ENCODE peak calls at places on chromosomes 5 and 9, in seven cellular contexts. V is mammary epithelial cell, N is bronchial epithelial cell, P is GM10248, W is nephron progenitor cell, T is kidney epithelial cell, Y is tibial artery. J is an unnamed sample.

GRCh38 chr5:95836544-95836943 is 14.0 kb upstream of the GLRX start:
- DNase-seq in Y (no peak), W (no peak), T (no peak), V (no peak), N (no peak), P (no peak), J (no peak)

GRCh38 chr5:146390469-146390868 is 51.8 kb downstream of the POU4F3 start:
- DNase-seq in V (no peak), N (no peak), T (no peak), P (no peak), Y (no peak), W (no peak), J (no peak)

GRCh38 chr9:108162664-108163063 is 673.1 kb upstream of the KLF4 start:
- DNase-seq in T (peak), Y (peak), N (peak), V (peak), P (no peak), W (no peak), J (no peak)

GRCh38 chr5:77944757-77945340 is 168.7 kb upstream of the TBCA start:
- DNase-seq in V (no peak), P (no peak), T (no peak), W (no peak), Y (no peak), N (no peak), J (no peak)

GRCh38 chr9:93595861-93596365 is 19.5 kb downstream of the PHF2 start:
- DNase-seq in N (no peak), Y (no peak), P (no peak), T (no peak), V (no peak), W (no peak), J (no peak)

GRCh38 chr5:83551826-83552225 is 80.3 kb downstream of the VCAN start:
- DNase-seq in P (no peak), T (no peak), W (no peak), Y (no peak), V (peak), N (peak), J (no peak)

GRCh38 chr9:98369896-98370295 is 114.4 kb upstream of the TBC1D2 start:
- DNase-seq in V (no peak), P (peak), W (no peak), T (no peak), N (no peak), Y (no peak), J (no peak)

GRCh38 chr9:68546596-68547390 is 6.1 kb upstream of the TMEM252 start:
- DNase-seq in Y (peak), T (no peak), N (no peak), V (no peak), P (peak), W (peak), J (no peak)

GRCh38 chr5:123134653-123135181 is 45.7 kb downstream of the PRDM6 start:
- DNase-seq in T (no peak), P (no peak), V (no peak), W (no peak), Y (no peak), N (no peak), J (no peak)

GRCh38 chr5:75185763-75186162 is 50.9 kb downstream of the ANKRD31 start:
- DNase-seq in Y (no peak), T (no peak), N (peak), V (peak), P (no peak), W (no peak), J (no peak)

GRCh38 chr9:71758277-71758676 is 10.0 kb downstream of the CEMIP2 start:
- DNase-seq in W (no peak), Y (no peak), T (no peak), V (no peak), P (no peak), N (no peak), J (no peak)

GRCh38 chr5:173781826-173782670 is 106.1 kb upstream of the CPEB4 start:
- DNase-seq in V (peak), P (no peak), N (peak), Y (peak), W (no peak), T (peak), J (no peak)

GRCh38 chr9:9299134-9299533 is 1313.7 kb downstream of the PTPRD start:
- DNase-seq in V (no peak), W (no peak), Y (no peak), N (no peak), T (no peak), P (no peak), J (no peak)

GRCh38 chr5:170627271-170627670 is 123.5 kb downstream of the KCNIP1 start:
- DNase-seq in W (no peak), T (no peak), Y (no peak), P (no peak), V (no peak), N (no peak), J (peak)

GRCh38 chr5:39452846-39453245 is 28.1 kb upstream of the DAB2 start:
- DNase-seq in V (no peak), T (no peak), W (no peak), P (no peak), N (no peak), Y (no peak), J (no peak)

GRCh38 chr9:106557996-106558667 is 304.8 kb upstream of the ZNF462 start:
- DNase-seq in P (no peak), T (no peak), Y (no peak), W (no peak), V (no peak), N (no peak), J (no peak)

GRCh38 chr5:38738898-38739743 is 106.7 kb upstream of the OSMR start:
- DNase-seq in Y (no peak), T (no peak), V (peak), N (peak), W (no peak), P (no peak), J (no peak)

GRCh38 chr5:102589661-102590060 is 90.9 kb upstream of the SLCO6A1 start:
- DNase-seq in Y (no peak), W (no peak), N (peak), P (no peak), V (peak), T (no peak), J (no peak)

GRCh38 chr9:34375901-34376595 is 650 bp downstream of the MYORG start:
- DNase-seq in V (peak), T (no peak), Y (peak), P (peak), N (peak), W (peak), J (no peak)

GRCh38 chr5:159132429-159133040 is 32.8 kb upstream of the EBF1 start:
- DNase-seq in V (no peak), P (no peak), N (peak), T (no peak), Y (no peak), W (no peak), J (no peak)

GRCh38 chr5:73853091-73853490 is 227.1 kb downstream of the ARHGEF28 start:
- DNase-seq in P (no peak), V (peak), Y (no peak), W (no peak), N (peak), T (peak), J (no peak)

GRCh38 chr5:41196197-41196596 is 17.1 kb downstream of the C6 start:
- DNase-seq in V (no peak), T (no peak), W (no peak), Y (no peak), P (no peak), N (no peak), J (no peak)

GRCh38 chr5:76325876-76326491 is 77.1 kb upstream of the IQGAP2 start:
- DNase-seq in T (no peak), P (no peak), V (no peak), Y (peak), W (no peak), N (no peak), J (no peak)

GRCh38 chr5:119368238-119368630 is 12.4 kb downstream of the TNFAIP8 start:
- DNase-seq in Y (no peak), N (no peak), W (no peak), P (no peak), T (no peak), V (no peak), J (no peak)

GRCh38 chr5:81420039-81420667 is 26.2 kb upstream of the ACOT12 start:
- DNase-seq in Y (no peak), P (no peak), W (no peak), V (peak), N (peak), T (peak), J (no peak)

DNA sequence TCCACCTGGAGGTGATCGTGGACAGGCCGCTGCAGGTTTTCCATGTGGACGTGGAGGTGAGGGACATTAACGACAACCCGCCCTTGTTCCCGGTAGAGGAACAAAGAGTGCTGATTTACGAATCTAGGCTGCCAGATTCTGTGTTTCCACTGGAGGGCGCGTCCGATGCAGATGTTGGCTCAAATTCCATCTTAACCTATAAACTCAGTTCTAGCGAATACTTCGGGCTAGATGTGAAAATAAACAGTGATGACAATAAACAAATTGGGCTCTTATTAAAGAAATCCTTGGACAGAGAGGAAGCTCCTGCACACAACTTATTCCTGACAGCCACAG is 610 bp downstream of the PCDHA6 start:
- DNase-seq in N (no peak), T (no peak), W (no peak), P (no peak), V (no peak), Y (no peak), J (no peak)
- TF ChIP-seq CTCF in N (no peak), T (no peak), W (peak), P (no peak), V (no peak), Y (no peak), J (peak)

DNA sequence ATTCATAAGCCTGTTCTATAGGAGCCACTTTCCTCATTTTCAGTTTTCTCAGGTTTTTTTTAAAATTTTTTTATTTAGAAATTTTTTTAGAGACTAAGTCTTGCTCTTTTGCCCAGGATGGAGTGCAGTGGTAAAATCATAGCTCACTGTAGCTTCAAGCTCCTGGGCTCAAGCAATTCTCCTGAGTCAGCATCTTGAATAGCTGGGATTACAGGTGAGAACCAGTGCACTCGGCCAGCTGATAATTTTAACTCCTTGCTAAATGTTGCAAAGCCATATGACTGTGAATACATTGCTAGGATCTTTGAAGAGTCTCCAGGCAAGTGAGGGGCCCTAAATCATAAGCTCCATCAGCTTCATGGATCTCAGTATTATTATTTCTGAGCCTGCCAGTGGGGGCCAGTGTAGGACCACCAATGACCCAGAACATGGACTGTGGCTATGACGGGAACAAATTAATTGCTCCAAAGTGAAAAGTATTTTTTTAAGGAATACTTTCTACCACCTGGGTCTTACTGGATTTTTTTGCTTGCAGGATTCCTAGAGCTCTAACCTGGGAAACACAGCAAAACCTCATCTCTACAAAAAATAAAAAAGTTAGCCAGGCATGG is 5.7 kb upstream of the GAPVD1 start:
- DNase-seq in N (no peak), Y (no peak), V (no peak), T (no peak), P (no peak), W (no peak), J (no peak)
- TF ChIP-seq CTCF in N (peak), Y (no peak), V (peak), T (peak), P (peak), W (no peak), J (peak)

DNA sequence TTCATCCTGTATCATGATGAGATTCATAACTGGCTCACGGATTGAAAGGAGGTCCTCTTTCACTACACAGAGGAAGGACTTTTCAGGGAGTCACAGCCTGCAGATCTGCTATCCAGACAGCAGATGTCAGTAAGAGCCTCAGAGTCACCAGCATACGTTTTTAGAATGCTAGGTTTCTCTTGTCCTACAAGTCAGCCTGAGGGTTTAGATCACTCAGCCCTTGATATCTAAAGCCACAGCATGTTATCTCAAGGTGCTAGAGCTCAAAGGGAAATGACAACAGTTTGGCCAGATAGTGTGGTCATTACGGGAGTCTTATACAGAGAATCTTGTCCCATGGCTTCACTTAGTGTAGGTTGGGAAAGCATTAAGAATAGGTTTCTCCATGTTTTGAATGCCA is 30.9 kb upstream of the SLC46A2 start:
- DNase-seq in N (peak), W (peak), Y (no peak), P (no peak), T (no peak), V (peak), J (no peak)
- TF ChIP-seq CTCF in N (peak), W (peak), Y (peak), P (peak), T (peak), V (peak), J (peak)

GRCh38 chr9:70352802-70353201 is 61.7 kb downstream of the KLF9 start:
- DNase-seq in V (no peak), P (no peak), T (no peak), W (no peak), Y (no peak), N (no peak), J (no peak)
- TF ChIP-seq CTCF in V (peak), P (peak), T (peak), W (no peak), Y (peak), N (peak), J (peak)

GRCh38 chr5:157303667-157304327 is 37.9 kb downstream of the CYFIP2 start:
- DNase-seq in N (no peak), P (no peak), V (no peak), Y (no peak), W (peak), T (no peak), J (no peak)
- TF ChIP-seq CTCF in N (no peak), P (peak), V (no peak), Y (no peak), W (peak), T (no peak), J (peak)

GRCh38 chr5:163005949-163006348 is 431.4 kb upstream of the CCNG1 start:
- DNase-seq in T (no peak), Y (no peak), N (peak), V (peak), W (no peak), P (no peak), J (no peak)
- TF ChIP-seq CTCF in T (peak), Y (no peak), N (peak), V (peak), W (peak), P (peak), J (no peak)

GRCh38 chr5:53337827-53338226 is 142.6 kb upstream of the FST start:
- DNase-seq in P (no peak), T (no peak), N (peak), W (no peak), Y (no peak), V (peak), J (no peak)

GRCh38 chr5:53333160-53333559 is 147.3 kb upstream of the FST start:
- DNase-seq in Y (no peak), W (no peak), N (peak), P (no peak), V (peak), T (no peak), J (no peak)

GRCh38 chr5:53334431-53334941 is 145.9 kb upstream of the FST start:
- DNase-seq in P (no peak), V (peak), T (no peak), W (no peak), Y (no peak), N (peak), J (no peak)

GRCh38 chr5:53331463-53331862 is 149.0 kb upstream of the FST start:
- DNase-seq in V (peak), N (peak), T (no peak), Y (no peak), P (no peak), W (no peak), J (no peak)

DNA sequence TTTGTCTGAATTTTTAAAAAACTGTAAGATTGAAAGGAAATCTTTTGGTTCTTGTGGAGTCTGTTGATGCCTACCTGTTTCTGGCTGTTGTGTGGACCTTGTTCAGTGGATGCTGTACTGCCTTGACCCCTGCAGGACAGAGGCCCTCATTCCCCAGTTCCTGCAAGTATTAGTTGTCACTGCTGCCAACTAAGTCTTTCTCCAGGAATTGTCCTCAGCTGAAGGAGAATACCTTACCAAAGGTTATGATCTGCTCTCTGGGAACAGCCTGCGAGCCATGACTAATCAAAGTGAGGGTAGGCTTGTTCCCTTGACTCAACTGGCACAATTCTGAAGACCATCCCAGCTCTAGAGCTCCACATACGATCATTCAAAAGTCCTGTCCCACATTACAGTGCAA is 145.3 kb upstream of the FST start:
- DNase-seq in T (no peak), V (peak), P (no peak), N (peak), W (no peak), Y (no peak), J (no peak)
- TF ChIP-seq CTCF in T (peak), V (peak), P (no peak), N (peak), W (peak), Y (no peak), J (peak)

GRCh38 chr9:134551176-134551575 is 90.4 kb upstream of the COL5A1 start:
- DNase-seq in Y (no peak), N (no peak), W (no peak), T (no peak), P (no peak), V (no peak), J (peak)
- TF ChIP-seq CTCF in Y (no peak), N (no peak), W (no peak), T (no peak), P (no peak), V (no peak), J (no peak)

DNA sequence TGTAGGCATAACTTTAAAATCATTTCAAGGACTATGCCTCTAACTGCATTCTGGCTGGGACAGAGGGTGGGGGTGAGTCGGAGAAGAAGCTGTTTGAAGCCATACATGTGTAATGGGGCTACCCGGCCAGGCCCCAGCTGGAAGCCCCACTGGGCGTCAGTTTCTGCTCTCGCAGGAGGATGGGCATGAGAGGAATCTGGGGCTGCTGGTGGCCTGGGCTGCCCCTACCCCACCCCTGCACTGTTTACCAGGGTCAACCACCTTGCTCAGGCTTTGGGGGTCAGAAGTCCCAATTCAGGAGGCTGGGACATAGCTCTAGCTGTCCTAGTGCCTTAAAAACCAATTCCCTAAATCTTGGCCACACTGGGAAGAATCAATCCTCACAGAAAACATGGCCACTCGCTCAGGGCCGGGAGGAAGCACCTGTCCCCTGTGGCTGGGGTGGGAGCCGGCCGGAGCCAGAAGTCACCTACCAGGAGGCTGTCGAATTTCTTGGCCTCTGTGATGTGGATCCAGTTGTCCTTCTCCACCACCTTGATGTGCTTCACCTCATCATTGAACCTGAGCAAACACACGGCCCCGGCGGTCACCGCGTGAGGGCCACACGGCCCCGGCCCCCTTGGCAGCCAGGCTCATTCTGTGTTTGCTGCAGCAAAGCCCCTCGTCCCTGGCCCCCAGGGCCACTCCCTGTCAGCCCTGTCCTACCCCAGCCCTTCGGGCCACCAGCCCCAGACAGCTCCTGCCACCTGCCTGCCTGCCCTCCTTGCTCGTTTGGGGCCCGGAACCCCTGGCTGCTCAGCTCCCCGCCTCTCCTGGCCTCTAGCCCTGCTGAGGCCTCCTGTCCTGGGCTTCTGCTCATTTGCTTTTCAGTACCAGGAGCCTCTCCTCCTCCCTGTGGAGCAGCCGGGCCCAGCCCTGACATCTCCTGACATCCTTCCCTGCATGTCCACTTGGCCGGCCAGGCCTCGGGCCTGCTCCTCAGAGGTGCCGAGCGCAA is 33.6 kb upstream of the SARDH start:
- DNase-seq in N (no peak), V (no peak), P (no peak), T (no peak), Y (peak), W (no peak), J (no peak)
- TF ChIP-seq CTCF in N (no peak), V (no peak), P (no peak), T (no peak), Y (no peak), W (no peak), J (no peak)

GRCh38 chr5:144390133-144390532 is 219.5 kb downstream of the KCTD16 start:
- DNase-seq in N (peak), V (peak), Y (no peak), P (no peak), T (no peak), W (no peak), J (no peak)
- TF ChIP-seq CTCF in N (peak), V (peak), Y (no peak), P (no peak), T (peak), W (peak), J (peak)